ENCODE peak calls at places on chromosome 19, in seven cellular contexts. One of them, this sample, is unnamed.

GRCh38 chr19:39372047-39372802 is 18.7 kb downstream of the PAF1 start:
- DNase-seq in lower leg skin: peak
- DNase-seq in dorsolateral prefrontal cortex: no peak
- DNase-seq in Daoy: peak
- DNase-seq in SK-MEL-5: no peak
- DNase-seq in left ventricle myocardium superior: peak
- DNase-seq in LoVo: no peak
- DNase-seq in this sample: peak

GRCh38 chr19:13530720-13531119 is 24.4 kb upstream of the CACNA1A start:
- DNase-seq in lower leg skin: no peak
- DNase-seq in dorsolateral prefrontal cortex: no peak
- DNase-seq in Daoy: no peak
- DNase-seq in SK-MEL-5: no peak
- DNase-seq in left ventricle myocardium superior: no peak
- DNase-seq in LoVo: no peak
- DNase-seq in this sample: no peak

GRCh38 chr19:2047449-2048103 is 3.5 kb downstream of the MKNK2 start:
- DNase-seq in lower leg skin: no peak
- DNase-seq in dorsolateral prefrontal cortex: no peak
- DNase-seq in Daoy: peak
- DNase-seq in SK-MEL-5: no peak
- DNase-seq in left ventricle myocardium superior: peak
- DNase-seq in LoVo: peak
- DNase-seq in this sample: peak

GRCh38 chr19:35055715-35056179 is 14.2 kb downstream of the HPN start:
- DNase-seq in lower leg skin: no peak
- DNase-seq in dorsolateral prefrontal cortex: no peak
- DNase-seq in Daoy: peak
- DNase-seq in SK-MEL-5: no peak
- DNase-seq in left ventricle myocardium superior: no peak
- DNase-seq in LoVo: no peak
- DNase-seq in this sample: no peak

GRCh38 chr19:1133471-1133929 is 29.7 kb downstream of the GPX4 start:
- DNase-seq in lower leg skin: peak
- DNase-seq in dorsolateral prefrontal cortex: no peak
- DNase-seq in Daoy: no peak
- DNase-seq in SK-MEL-5: peak
- DNase-seq in left ventricle myocardium superior: peak
- DNase-seq in LoVo: no peak
- DNase-seq in this sample: no peak

GRCh38 chr19:49553451-49554271 is 25.9 kb downstream of the RCN3 start:
- DNase-seq in lower leg skin: no peak
- DNase-seq in dorsolateral prefrontal cortex: no peak
- DNase-seq in Daoy: peak
- DNase-seq in SK-MEL-5: no peak
- DNase-seq in left ventricle myocardium superior: no peak
- DNase-seq in LoVo: no peak
- DNase-seq in this sample: no peak

GRCh38 chr19:13396256-13397080 is 109.8 kb downstream of the CACNA1A start:
- DNase-seq in lower leg skin: no peak
- DNase-seq in dorsolateral prefrontal cortex: no peak
- DNase-seq in Daoy: peak
- DNase-seq in SK-MEL-5: peak
- DNase-seq in left ventricle myocardium superior: peak
- DNase-seq in LoVo: peak
- DNase-seq in this sample: no peak

GRCh38 chr19:10120538-10121198 is 969 bp upstream of the EIF3G start:
- DNase-seq in lower leg skin: no peak
- DNase-seq in dorsolateral prefrontal cortex: no peak
- DNase-seq in Daoy: peak
- DNase-seq in SK-MEL-5: peak
- DNase-seq in left ventricle myocardium superior: no peak
- DNase-seq in LoVo: no peak
- DNase-seq in this sample: no peak

GRCh38 chr19:38851622-38852230 is 1.9 kb upstream of the HNRNPL start:
- DNase-seq in lower leg skin: peak
- DNase-seq in dorsolateral prefrontal cortex: peak
- DNase-seq in Daoy: peak
- DNase-seq in SK-MEL-5: peak
- DNase-seq in left ventricle myocardium superior: peak
- DNase-seq in LoVo: peak
- DNase-seq in this sample: peak

GRCh38 chr19:42229263-42229854 is 9.2 kb downstream of the ZNF526 start:
- DNase-seq in lower leg skin: no peak
- DNase-seq in dorsolateral prefrontal cortex: no peak
- DNase-seq in Daoy: no peak
- DNase-seq in SK-MEL-5: no peak
- DNase-seq in left ventricle myocardium superior: peak
- DNase-seq in LoVo: no peak
- DNase-seq in this sample: no peak

GRCh38 chr19:2274937-2275535 is 6.9 kb downstream of the PEAK3 start:
- DNase-seq in lower leg skin: no peak
- DNase-seq in dorsolateral prefrontal cortex: peak
- DNase-seq in Daoy: peak
- DNase-seq in SK-MEL-5: peak
- DNase-seq in left ventricle myocardium superior: peak
- DNase-seq in LoVo: no peak
- DNase-seq in this sample: peak

GRCh38 chr19:6925801-6926751 is 38.7 kb downstream of the ADGRE1 start:
- DNase-seq in lower leg skin: no peak
- DNase-seq in dorsolateral prefrontal cortex: no peak
- DNase-seq in Daoy: peak
- DNase-seq in SK-MEL-5: peak
- DNase-seq in left ventricle myocardium superior: no peak
- DNase-seq in LoVo: peak
- DNase-seq in this sample: no peak

GRCh38 chr19:7197760-7198696 is 96.2 kb downstream of the INSR start:
- DNase-seq in lower leg skin: peak
- DNase-seq in dorsolateral prefrontal cortex: peak
- DNase-seq in Daoy: peak
- DNase-seq in SK-MEL-5: peak
- DNase-seq in left ventricle myocardium superior: peak
- DNase-seq in LoVo: peak
- DNase-seq in this sample: peak

GRCh38 chr19:4567584-4568071 is 8.1 kb upstream of the SEMA6B start:
- DNase-seq in lower leg skin: no peak
- DNase-seq in dorsolateral prefrontal cortex: peak
- DNase-seq in Daoy: peak
- DNase-seq in SK-MEL-5: peak
- DNase-seq in left ventricle myocardium superior: peak
- DNase-seq in LoVo: no peak
- DNase-seq in this sample: peak

GRCh38 chr19:57850553-57851017 is 926 bp downstream of the ZNF587 start:
- DNase-seq in lower leg skin: no peak
- DNase-seq in dorsolateral prefrontal cortex: no peak
- DNase-seq in Daoy: peak
- DNase-seq in SK-MEL-5: no peak
- DNase-seq in left ventricle myocardium superior: no peak
- DNase-seq in LoVo: peak
- DNase-seq in this sample: no peak

GRCh38 chr19:45419396-45419795 is 4.3 kb downstream of the ERCC1 start:
- DNase-seq in lower leg skin: no peak
- DNase-seq in dorsolateral prefrontal cortex: no peak
- DNase-seq in Daoy: no peak
- DNase-seq in SK-MEL-5: no peak
- DNase-seq in left ventricle myocardium superior: peak
- DNase-seq in LoVo: no peak
- DNase-seq in this sample: no peak

GRCh38 chr19:39237200-39238184 is 7.3 kb downstream of the IFNL3 start:
- DNase-seq in lower leg skin: peak
- DNase-seq in dorsolateral prefrontal cortex: no peak
- DNase-seq in Daoy: peak
- DNase-seq in SK-MEL-5: no peak
- DNase-seq in left ventricle myocardium superior: peak
- DNase-seq in LoVo: peak
- DNase-seq in this sample: no peak

GRCh38 chr19:610801-611505 is 21.3 kb downstream of the HCN2 start:
- DNase-seq in lower leg skin: no peak
- DNase-seq in dorsolateral prefrontal cortex: no peak
- DNase-seq in Daoy: peak
- DNase-seq in SK-MEL-5: no peak
- DNase-seq in left ventricle myocardium superior: peak
- DNase-seq in LoVo: no peak
- DNase-seq in this sample: no peak

GRCh38 chr19:6802336-6803035 is 30.0 kb downstream of the VAV1 start:
- DNase-seq in lower leg skin: no peak
- DNase-seq in dorsolateral prefrontal cortex: no peak
- DNase-seq in Daoy: peak
- DNase-seq in SK-MEL-5: no peak
- DNase-seq in left ventricle myocardium superior: peak
- DNase-seq in LoVo: no peak
- DNase-seq in this sample: no peak

GRCh38 chr19:16587031-16588023 is 15.1 kb upstream of the SLC35E1 start:
- DNase-seq in lower leg skin: no peak
- DNase-seq in dorsolateral prefrontal cortex: no peak
- DNase-seq in Daoy: peak
- DNase-seq in SK-MEL-5: no peak
- DNase-seq in left ventricle myocardium superior: peak
- DNase-seq in LoVo: no peak
- DNase-seq in this sample: peak

GRCh38 chr19:5103061-5103701 is 134.3 kb downstream of the KDM4B start:
- DNase-seq in lower leg skin: no peak
- DNase-seq in dorsolateral prefrontal cortex: no peak
- DNase-seq in Daoy: no peak
- DNase-seq in SK-MEL-5: no peak
- DNase-seq in left ventricle myocardium superior: peak
- DNase-seq in LoVo: no peak
- DNase-seq in this sample: peak

GRCh38 chr19:53868091-53868891 is 608 bp downstream of the MYADM start:
- DNase-seq in lower leg skin: peak
- DNase-seq in dorsolateral prefrontal cortex: no peak
- DNase-seq in Daoy: peak
- DNase-seq in SK-MEL-5: no peak
- DNase-seq in left ventricle myocardium superior: peak
- DNase-seq in LoVo: no peak
- DNase-seq in this sample: peak

GRCh38 chr19:58367698-58368454 is 5.3 kb upstream of the ZNF497 start:
- DNase-seq in lower leg skin: no peak
- DNase-seq in dorsolateral prefrontal cortex: no peak
- DNase-seq in Daoy: no peak
- DNase-seq in SK-MEL-5: no peak
- DNase-seq in left ventricle myocardium superior: peak
- DNase-seq in LoVo: no peak
- DNase-seq in this sample: peak

GRCh38 chr19:43624933-43625332 is 5.5 kb upstream of the ZNF428 start:
- DNase-seq in lower leg skin: peak
- DNase-seq in dorsolateral prefrontal cortex: no peak
- DNase-seq in Daoy: no peak
- DNase-seq in SK-MEL-5: peak
- DNase-seq in left ventricle myocardium superior: peak
- DNase-seq in LoVo: no peak
- DNase-seq in this sample: peak

GRCh38 chr19:55581145-55581827 is 638 bp upstream of the ZNF579 start:
- DNase-seq in lower leg skin: no peak
- DNase-seq in dorsolateral prefrontal cortex: no peak
- DNase-seq in Daoy: peak
- DNase-seq in SK-MEL-5: no peak
- DNase-seq in left ventricle myocardium superior: no peak
- DNase-seq in LoVo: no peak
- DNase-seq in this sample: no peak

GRCh38 chr19:55027472-55028337 is 10.4 kb downstream of the GP6 start:
- DNase-seq in lower leg skin: no peak
- DNase-seq in dorsolateral prefrontal cortex: no peak
- DNase-seq in Daoy: no peak
- DNase-seq in SK-MEL-5: peak
- DNase-seq in left ventricle myocardium superior: no peak
- DNase-seq in LoVo: no peak
- DNase-seq in this sample: no peak

This sample was measured in Right ventricle myocardium inferior.